ENCODE peak calls at places on chromosomes 11 and 22, in ten cellular contexts. C is BE2C, K is esophagus squamous epithelium, R is fibroblast of lung, B is HS-27A, E is posterior vena cava, H is NCI-H774, L is brain microvascular endothelial cell, P is HEK293T, Q is SK-N-DZ. U is an unnamed sample.

GRCh38 chr11:257766-258493 is 20.3 kb upstream of the NLRP6 start:
- DNase-seq in C (no peak), K (no peak), R (no peak), B (no peak), E (no peak), H (no peak), L (no peak), P (no peak), Q (no peak), U (no peak)

GRCh38 chr11:36420025-36420424 is 90.0 kb downstream of the TRAF6 start:
- DNase-seq in C (no peak), K (no peak), R (no peak), B (no peak), E (no peak), H (no peak), L (no peak), P (no peak), Q (no peak), U (no peak)

GRCh38 chr22:37560682-37561208 is 465 bp downstream of the CDC42EP1 start:
- DNase-seq in C (no peak), K (no peak), R (peak), B (no peak), E (peak), H (no peak), L (no peak), P (peak), Q (no peak), U (no peak)

GRCh38 chr11:118621898-118622375 is 14.5 kb downstream of the PHLDB1 start:
- DNase-seq in C (no peak), K (no peak), R (no peak), B (no peak), E (peak), H (no peak), L (no peak), P (no peak), Q (no peak), U (no peak)

GRCh38 chr11:7439921-7440320 is 45.4 kb upstream of the OLFML1 start:
- DNase-seq in C (no peak), K (no peak), R (no peak), B (no peak), E (no peak), H (no peak), L (no peak), P (no peak), Q (no peak), U (no peak)

GRCh38 chr22:25759825-25760231 is 17.8 kb downstream of the MYO18B start:
- DNase-seq in C (no peak), K (no peak), R (peak), B (peak), E (peak), H (no peak), L (peak), P (no peak), Q (no peak), U (peak)

GRCh38 chr11:116169776-116170175 is 603.0 kb downstream of the BUD13 start:
- DNase-seq in C (no peak), K (no peak), R (no peak), B (no peak), E (no peak), H (no peak), L (no peak), P (no peak), Q (no peak), U (no peak)

GRCh38 chr11:72140661-72141060 is 5.1 kb downstream of the FOLR3 start:
- DNase-seq in C (no peak), K (no peak), R (no peak), B (no peak), E (no peak), H (no peak), L (no peak), P (no peak), Q (no peak), U (no peak)

GRCh38 chr11:72792437-72793021 is 1.3 kb downstream of the STARD10 start:
- DNase-seq in C (no peak), K (no peak), R (no peak), B (no peak), E (no peak), H (no peak), L (no peak), P (no peak), Q (no peak), U (no peak)

GRCh38 chr11:86577663-86578636 is 94.5 kb downstream of the ME3 start:
- DNase-seq in C (no peak), K (no peak), R (peak), B (peak), E (peak), H (no peak), L (peak), P (no peak), Q (no peak), U (peak)

GRCh38 chr11:15617126-15617525 is 502.4 kb downstream of the INSC start:
- DNase-seq in C (no peak), K (no peak), R (no peak), B (no peak), E (no peak), H (no peak), L (no peak), P (no peak), Q (no peak), U (no peak)

GRCh38 chr11:128889657-128890213 is 1.4 kb upstream of the KCNJ5 start:
- DNase-seq in C (no peak), K (no peak), R (no peak), B (no peak), E (no peak), H (no peak), L (no peak), P (no peak), Q (no peak), U (no peak)

GRCh38 chr11:134958870-134959269 is 546.8 kb upstream of the B3GAT1 start:
- DNase-seq in C (no peak), K (no peak), R (no peak), B (no peak), E (no peak), H (no peak), L (no peak), P (no peak), Q (no peak), U (no peak)

GRCh38 chr11:93490996-93491618 is 52.1 kb downstream of the SMCO4 start:
- DNase-seq in C (no peak), K (no peak), R (no peak), B (no peak), E (no peak), H (no peak), L (no peak), P (no peak), Q (no peak), U (no peak)

GRCh38 chr11:86492370-86493030 is 117.8 kb downstream of the CCDC81 start:
- DNase-seq in C (no peak), K (no peak), R (no peak), B (no peak), E (no peak), H (no peak), L (no peak), P (no peak), Q (no peak), U (no peak)

GRCh38 chr11:40787243-40787642 is 672.2 kb downstream of the LRRC4C start:
- DNase-seq in C (no peak), K (no peak), R (no peak), B (no peak), E (no peak), H (no peak), L (no peak), P (no peak), Q (no peak), U (no peak)

GRCh38 chr11:125772834-125773505 is 5.7 kb downstream of the PATE2 start:
- DNase-seq in C (no peak), K (no peak), R (peak), B (peak), E (no peak), H (no peak), L (peak), P (no peak), Q (no peak), U (peak)

GRCh38 chr11:95716266-95716665 is 73.3 kb downstream of the FAM76B start:
- DNase-seq in C (no peak), K (no peak), R (no peak), B (no peak), E (no peak), H (no peak), L (peak), P (no peak), Q (no peak), U (no peak)

GRCh38 chr22:45099961-45100360 is 63.8 kb upstream of the NUP50 start:
- DNase-seq in C (no peak), K (no peak), R (no peak), B (no peak), E (no peak), H (no peak), L (no peak), P (no peak), Q (no peak), U (no peak)

GRCh38 chr11:10551845-10552352 is 10.9 kb upstream of the RNF141 start:
- DNase-seq in C (no peak), K (no peak), R (no peak), B (no peak), E (no peak), H (no peak), L (no peak), P (no peak), Q (no peak), U (no peak)

GRCh38 chr11:134508219-134508990 is 96.4 kb upstream of the B3GAT1 start:
- DNase-seq in C (no peak), K (no peak), R (no peak), B (no peak), E (no peak), H (no peak), L (no peak), P (no peak), Q (no peak), U (no peak)

U was measured in HS-5.